ENCODE peak calls at places on chromosomes 3 and 15, in seven cellular contexts. One of them, this sample, is unnamed.

GRCh38 chr15:100373037-100373896 is 31.5 kb upstream of the ADAMTS17 start:
- DNase-seq in lung: no peak
- DNase-seq in right lobe of liver: no peak
- DNase-seq in OCI-LY7: no peak
- DNase-seq in thoracic aorta: no peak
- DNase-seq in A549: no peak
- DNase-seq in fibroblast of the aortic adventitia: no peak
- DNase-seq in this sample: no peak

GRCh38 chr3:32018723-32019564 is 37.4 kb downstream of the ZNF860 start:
- DNase-seq in OCI-LY7: peak; percentile 72
- DNase-seq in fibroblast of the aortic adventitia: peak; percentile 71
- DNase-seq in lung: no peak
- DNase-seq in thoracic aorta: no peak
- DNase-seq in right lobe of liver: no peak
- DNase-seq in A549: peak; percentile 61
- DNase-seq in this sample: no peak

GRCh38 chr3:47365213-47366153 is 15.3 kb upstream of the PTPN23 start:
- DNase-seq in thoracic aorta: no peak
- DNase-seq in right lobe of liver: no peak
- DNase-seq in lung: no peak
- DNase-seq in fibroblast of the aortic adventitia: peak; percentile 88
- DNase-seq in A549: no peak
- DNase-seq in OCI-LY7: no peak
- DNase-seq in this sample: no peak

GRCh38 chr15:88704791-88705768 is 66.3 kb downstream of the ISG20 start:
- DNase-seq in right lobe of liver: no peak
- DNase-seq in OCI-LY7: no peak
- DNase-seq in A549: no peak
- DNase-seq in lung: no peak
- DNase-seq in fibroblast of the aortic adventitia: peak; percentile 43
- DNase-seq in thoracic aorta: peak; percentile 51
- DNase-seq in this sample: no peak

GRCh38 chr3:1587426-1587825 is 494.6 kb downstream of the CNTN6 start:
- DNase-seq in fibroblast of the aortic adventitia: no peak
- DNase-seq in lung: no peak
- DNase-seq in right lobe of liver: no peak
- DNase-seq in OCI-LY7: no peak
- DNase-seq in A549: no peak
- DNase-seq in thoracic aorta: no peak
- DNase-seq in this sample: no peak

GRCh38 chr3:169144691-169145090 is 518.8 kb downstream of the MECOM start:
- DNase-seq in thoracic aorta: no peak
- DNase-seq in A549: no peak
- DNase-seq in OCI-LY7: no peak
- DNase-seq in lung: no peak
- DNase-seq in right lobe of liver: no peak
- DNase-seq in fibroblast of the aortic adventitia: peak; percentile 56
- DNase-seq in this sample: no peak

GRCh38 chr15:69265347-69265955 is 33.3 kb upstream of the PAQR5 start:
- DNase-seq in OCI-LY7: peak; percentile 47
- DNase-seq in A549: peak; percentile 58
- DNase-seq in thoracic aorta: no peak
- DNase-seq in lung: no peak
- DNase-seq in fibroblast of the aortic adventitia: peak; percentile 50
- DNase-seq in right lobe of liver: no peak
- DNase-seq in this sample: no peak

GRCh38 chr3:40782086-40782721 is 257.4 kb downstream of the ZNF621 start:
- DNase-seq in OCI-LY7: peak; percentile 11
- DNase-seq in right lobe of liver: no peak
- DNase-seq in lung: no peak
- DNase-seq in A549: peak; percentile 27
- DNase-seq in fibroblast of the aortic adventitia: no peak
- DNase-seq in thoracic aorta: no peak
- DNase-seq in this sample: no peak

GRCh38 chr3:167918686-167919085 is 177.0 kb downstream of the GOLIM4 start:
- DNase-seq in fibroblast of the aortic adventitia: no peak
- DNase-seq in OCI-LY7: no peak
- DNase-seq in thoracic aorta: no peak
- DNase-seq in A549: no peak
- DNase-seq in lung: no peak
- DNase-seq in right lobe of liver: no peak
- DNase-seq in this sample: no peak

GRCh38 chr15:83472797-83473196 is 25.7 kb downstream of the SH3GL3 start:
- DNase-seq in right lobe of liver: no peak
- DNase-seq in lung: no peak
- DNase-seq in A549: no peak
- DNase-seq in fibroblast of the aortic adventitia: no peak
- DNase-seq in thoracic aorta: no peak
- DNase-seq in OCI-LY7: no peak
- DNase-seq in this sample: no peak

GRCh38 chr15:76286231-76286879 is 24.9 kb downstream of the ETFA start:
- DNase-seq in right lobe of liver: no peak
- DNase-seq in thoracic aorta: no peak
- DNase-seq in lung: no peak
- DNase-seq in A549: no peak
- DNase-seq in fibroblast of the aortic adventitia: peak; percentile 24
- DNase-seq in OCI-LY7: peak; percentile 26
- DNase-seq in this sample: no peak

GRCh38 chr3:88031543-88032148 is 27.2 kb downstream of the CGGBP1 start:
- DNase-seq in right lobe of liver: no peak
- DNase-seq in fibroblast of the aortic adventitia: peak; percentile 46
- DNase-seq in OCI-LY7: peak; percentile 60
- DNase-seq in thoracic aorta: no peak
- DNase-seq in lung: no peak
- DNase-seq in A549: no peak
- DNase-seq in this sample: no peak

GRCh38 chr15:38549222-38549621 is 15.4 kb downstream of the RASGRP1 start:
- DNase-seq in A549: no peak
- DNase-seq in OCI-LY7: no peak
- DNase-seq in right lobe of liver: no peak
- DNase-seq in fibroblast of the aortic adventitia: no peak
- DNase-seq in lung: no peak
- DNase-seq in thoracic aorta: no peak
- DNase-seq in this sample: no peak

GRCh38 chr3:197317250-197317963 is 19.0 kb upstream of the DLG1 start:
- DNase-seq in lung: no peak
- DNase-seq in right lobe of liver: no peak
- DNase-seq in fibroblast of the aortic adventitia: peak; percentile 95
- DNase-seq in thoracic aorta: no peak
- DNase-seq in A549: no peak
- DNase-seq in OCI-LY7: no peak
- DNase-seq in this sample: peak; percentile 80
- H3K4me3 ChIP-seq in lung: no peak overlapping the region
- H3K4me3 ChIP-seq in right lobe of liver: no peak overlapping the region
- H3K4me3 ChIP-seq in fibroblast of the aortic adventitia: no peak overlapping the region
- H3K4me3 ChIP-seq in thoracic aorta: peak overlapping the region; percentile 31
- H3K4me3 ChIP-seq in A549: no peak overlapping the region
- H3K4me3 ChIP-seq in OCI-LY7: no peak overlapping the region
- H3K4me3 ChIP-seq in this sample: no peak overlapping the region

GRCh38 chr15:93476491-93477176 is 387.6 kb upstream of the RGMA start:
- DNase-seq in OCI-LY7: no peak
- DNase-seq in thoracic aorta: no peak
- DNase-seq in right lobe of liver: no peak
- DNase-seq in lung: no peak
- DNase-seq in fibroblast of the aortic adventitia: no peak
- DNase-seq in A549: no peak
- DNase-seq in this sample: peak; percentile 63

GRCh38 chr15:93477188-93477587 is 388.2 kb upstream of the RGMA start:
- DNase-seq in OCI-LY7: no peak
- DNase-seq in fibroblast of the aortic adventitia: no peak
- DNase-seq in right lobe of liver: no peak
- DNase-seq in lung: no peak
- DNase-seq in A549: no peak
- DNase-seq in thoracic aorta: no peak
- DNase-seq in this sample: no peak

GRCh38 chr15:93479679-93480078 is 390.7 kb upstream of the RGMA start:
- DNase-seq in right lobe of liver: no peak
- DNase-seq in A549: no peak
- DNase-seq in thoracic aorta: no peak
- DNase-seq in fibroblast of the aortic adventitia: no peak
- DNase-seq in OCI-LY7: no peak
- DNase-seq in lung: no peak
- DNase-seq in this sample: no peak

GRCh38 chr15:93477721-93478120 is 388.7 kb upstream of the RGMA start:
- DNase-seq in A549: no peak
- DNase-seq in right lobe of liver: no peak
- DNase-seq in lung: no peak
- DNase-seq in OCI-LY7: no peak
- DNase-seq in fibroblast of the aortic adventitia: no peak
- DNase-seq in thoracic aorta: no peak
- DNase-seq in this sample: no peak

DNA sequence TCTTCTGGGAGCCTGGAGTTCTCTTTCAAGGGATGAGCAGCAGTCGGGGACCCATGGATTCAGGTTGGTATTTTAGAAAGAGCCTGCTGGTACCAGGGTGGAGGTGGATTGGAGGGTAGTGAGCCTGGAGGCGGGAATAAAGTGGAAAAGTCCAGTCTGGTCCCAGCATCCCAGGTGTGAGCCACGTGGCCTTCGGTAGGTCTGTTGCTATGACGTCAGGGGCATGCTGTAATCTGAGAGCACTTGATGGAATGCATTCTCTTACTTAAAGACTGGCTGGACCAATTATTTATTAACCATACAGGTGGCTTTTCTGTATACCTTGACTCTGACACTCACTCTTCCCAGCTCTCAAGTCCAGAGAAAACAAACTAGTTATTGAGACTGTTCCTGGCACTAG is 389.9 kb upstream of the RGMA start:
- DNase-seq in right lobe of liver: no peak
- DNase-seq in fibroblast of the aortic adventitia: no peak
- DNase-seq in OCI-LY7: no peak
- DNase-seq in thoracic aorta: no peak
- DNase-seq in lung: no peak
- DNase-seq in A549: no peak
- DNase-seq in this sample: no peak
- H3K4me3 ChIP-seq in right lobe of liver: no peak overlapping the region
- H3K4me3 ChIP-seq in fibroblast of the aortic adventitia: no peak overlapping the region
- H3K4me3 ChIP-seq in OCI-LY7: no peak overlapping the region
- H3K4me3 ChIP-seq in thoracic aorta: no peak overlapping the region
- H3K4me3 ChIP-seq in lung: no peak overlapping the region
- H3K4me3 ChIP-seq in A549: no peak overlapping the region
- H3K4me3 ChIP-seq in this sample: no peak overlapping the region

GRCh38 chr15:92914768-92915221 is 14.7 kb downstream of the CHD2 start:
- DNase-seq in right lobe of liver: no peak
- DNase-seq in OCI-LY7: no peak
- DNase-seq in lung: no peak
- DNase-seq in thoracic aorta: no peak
- DNase-seq in A549: peak; percentile 79
- DNase-seq in fibroblast of the aortic adventitia: no peak
- DNase-seq in this sample: no peak
- H3K4me3 ChIP-seq in right lobe of liver: no peak overlapping the region
- H3K4me3 ChIP-seq in OCI-LY7: no peak overlapping the region
- H3K4me3 ChIP-seq in lung: no peak overlapping the region
- H3K4me3 ChIP-seq in thoracic aorta: peak overlapping the region; percentile 48
- H3K4me3 ChIP-seq in A549: no peak overlapping the region
- H3K4me3 ChIP-seq in fibroblast of the aortic adventitia: no peak overlapping the region
- H3K4me3 ChIP-seq in this sample: peak overlapping the region; percentile 21

GRCh38 chr15:67838789-67839332 is 984 bp downstream of the RNU6-1 start:
- DNase-seq in right lobe of liver: peak; percentile 78
- DNase-seq in fibroblast of the aortic adventitia: no peak
- DNase-seq in OCI-LY7: no peak
- DNase-seq in A549: no peak
- DNase-seq in thoracic aorta: no peak
- DNase-seq in lung: peak; percentile 73
- DNase-seq in this sample: no peak
- H3K4me3 ChIP-seq in right lobe of liver: peak overlapping the region; percentile 0
- H3K4me3 ChIP-seq in fibroblast of the aortic adventitia: no peak overlapping the region
- H3K4me3 ChIP-seq in OCI-LY7: peak overlapping the region; percentile 73
- H3K4me3 ChIP-seq in A549: peak overlapping the region; percentile 69
- H3K4me3 ChIP-seq in thoracic aorta: peak overlapping the region; percentile 99
- H3K4me3 ChIP-seq in lung: no peak overlapping the region
- H3K4me3 ChIP-seq in this sample: peak overlapping the region; percentile 73

GRCh38 chr3:122030381-122031122 is 8.5 kb upstream of the ILDR1 start:
- DNase-seq in thoracic aorta: no peak
- DNase-seq in right lobe of liver: no peak
- DNase-seq in A549: no peak
- DNase-seq in fibroblast of the aortic adventitia: peak; percentile 65
- DNase-seq in OCI-LY7: no peak
- DNase-seq in lung: no peak
- DNase-seq in this sample: no peak
- H3K4me3 ChIP-seq in thoracic aorta: no peak overlapping the region
- H3K4me3 ChIP-seq in right lobe of liver: no peak overlapping the region
- H3K4me3 ChIP-seq in A549: no peak overlapping the region
- H3K4me3 ChIP-seq in fibroblast of the aortic adventitia: no peak overlapping the region
- H3K4me3 ChIP-seq in OCI-LY7: peak overlapping the region; percentile 12
- H3K4me3 ChIP-seq in lung: no peak overlapping the region
- H3K4me3 ChIP-seq in this sample: no peak overlapping the region